ENCODE peak calls at places on chromosomes 6 and 20, in four cellular contexts. F is NAMALWA, W is globus pallidus, A is GM20000. V is an unnamed sample.

GRCh38 chr6:18034798-18035202 is 47.4 kb upstream of the KIF13A start:
- DNase-seq in F (peak), W (no peak), A (no peak), V (peak)

GRCh38 chr6:114453737-114454276 is 111.0 kb upstream of the HS3ST5 start:
- DNase-seq in F (no peak), W (no peak), A (no peak), V (no peak)

GRCh38 chr6:70734381-70734780 is 66.7 kb downstream of the SMAP1 start:
- DNase-seq in F (no peak), W (no peak), A (no peak), V (no peak)

GRCh38 chr6:166604911-166605310 is 18.4 kb upstream of the RAMACL start:
- DNase-seq in F (no peak), W (no peak), A (no peak), V (no peak)

GRCh38 chr6:5339757-5340156 is 78.4 kb downstream of the FARS2 start:
- DNase-seq in F (no peak), W (no peak), A (no peak), V (no peak)

GRCh38 chr6:127606131-127606562 is 29.2 kb downstream of the C6orf58 start:
- DNase-seq in F (peak), W (no peak), A (no peak), V (peak)

GRCh38 chr6:135346747-135347146 is 150.8 kb downstream of the AHI1 start:
- DNase-seq in F (no peak), W (no peak), A (no peak), V (no peak)

GRCh38 chr6:74001091-74001490 is 305.1 kb downstream of the CD109 start:
- DNase-seq in F (no peak), W (no peak), A (no peak), V (no peak)

GRCh38 chr6:144468709-144469108 is 183.6 kb downstream of the UTRN start:
- DNase-seq in F (no peak), W (no peak), A (no peak), V (no peak)

GRCh38 chr6:137808191-137808590 is 58.9 kb upstream of the TNFAIP3 start:
- DNase-seq in F (no peak), W (no peak), A (no peak), V (no peak)

GRCh38 chr20:36501367-36502006 is 39.8 kb upstream of the MYL9 start:
- DNase-seq in F (no peak), W (no peak), A (peak), V (no peak)

GRCh38 chr6:169905041-169905807 is 153.8 kb downstream of the ERMARD start:
- DNase-seq in F (no peak), W (no peak), A (no peak), V (peak)

GRCh38 chr6:84428300-84428907 is 201.0 kb upstream of the CEP162 start:
- DNase-seq in F (peak), W (peak), A (peak), V (peak)

GRCh38 chr20:48421547-48421946 is 406.3 kb downstream of the PREX1 start:
- DNase-seq in F (no peak), W (no peak), A (no peak), V (no peak)

GRCh38 chr6:145151624-145152023 is 583.7 kb downstream of the EPM2A start:
- DNase-seq in F (no peak), W (no peak), A (no peak), V (peak)

GRCh38 chr6:5259428-5259827 is 1.3 kb downstream of the LYRM4 start:
- DNase-seq in F (no peak), W (no peak), A (no peak), V (no peak)

GRCh38 chr6:118788702-118789101 is 105.2 kb upstream of the ASF1A start:
- DNase-seq in F (no peak), W (no peak), A (no peak), V (peak)

V was measured in NCI-H69.